ENCODE peak calls at places on chromosomes 13 and 19, in ten cellular contexts. U is OCI-LY7, B is SK-N-SH, J is hepatocyte, L is PC-9, T is HCT116, W is MM.1S, Y is GM23338, G is GM23248, C is Karpas-422. A is an unnamed sample. For H3K9me2, the result is how much of the 10 kb centered on the place peaks cover.

GRCh38 chr13:112968380-112968909 is 569 bp upstream of the MCF2L start:
- DNase-seq in U (peak), B (peak), J (peak), L (peak), T (no peak), W (no peak), Y (peak), G (no peak), C (no peak), A (peak)

GRCh38 chr19:56174550-56174949 is 1.3 kb upstream of the GALP start:
- DNase-seq in U (no peak), B (no peak), J (no peak), L (no peak), T (no peak), W (no peak), Y (no peak), G (no peak), C (no peak), A (no peak)

GRCh38 chr13:78137404-78138142 is 218.9 kb upstream of the EDNRB start:
- DNase-seq in U (peak), B (peak), J (peak), L (peak), T (peak), W (peak), Y (peak), G (peak), C (peak), A (peak)

GRCh38 chr19:6732803-6733337 is 4.5 kb downstream of the GPR108 start:
- DNase-seq in U (no peak), B (peak), J (no peak), L (no peak), T (no peak), W (no peak), Y (no peak), G (no peak), C (no peak), A (no peak)

GRCh38 chr13:49429061-49429460 is 14.8 kb downstream of the CAB39L start:
- DNase-seq in U (no peak), B (no peak), J (no peak), L (no peak), T (no peak), W (no peak), Y (no peak), G (no peak), C (no peak), A (no peak)

GRCh38 chr19:7377196-7377595 is 28.5 kb downstream of the ARHGEF18 start:
- DNase-seq in U (no peak), B (no peak), J (no peak), L (no peak), T (no peak), W (no peak), Y (no peak), G (no peak), C (no peak), A (no peak)

GRCh38 chr13:109093988-109094387 is 464.6 kb downstream of the MYO16 start:
- DNase-seq in U (no peak), B (no peak), J (no peak), L (no peak), T (no peak), W (no peak), Y (no peak), G (no peak), C (no peak), A (no peak)

GRCh38 chr19:56727731-56728130 is 56.2 kb upstream of the ZNF835 start:
- DNase-seq in U (no peak), B (no peak), J (no peak), L (no peak), T (no peak), W (no peak), Y (no peak), G (no peak), C (no peak), A (no peak)

GRCh38 chr19:40321076-40321475 is 27.1 kb downstream of the C19orf47 start:
- DNase-seq in U (no peak), B (no peak), J (no peak), L (no peak), T (no peak), W (no peak), Y (no peak), G (no peak), C (no peak), A (no peak)

GRCh38 chr19:2536461-2536860 is 60.5 kb downstream of the GADD45B start:
- DNase-seq in U (no peak), B (no peak), J (no peak), L (no peak), T (no peak), W (no peak), Y (no peak), G (no peak), C (no peak), A (no peak)

GRCh38 chr13:101149735-101150380 is 266.4 kb downstream of the NALCN start:
- DNase-seq in U (no peak), B (peak), J (peak), L (no peak), T (no peak), W (no peak), Y (peak), G (peak), C (peak), A (peak)

GRCh38 chr13:50094615-50095293 is 79.5 kb downstream of the KCNRG start:
- DNase-seq in U (no peak), B (no peak), J (no peak), L (no peak), T (no peak), W (no peak), Y (no peak), G (peak), C (no peak), A (peak)

GRCh38 chr13:76853481-76853880 is 32.7 kb downstream of the KCTD12 start:
- DNase-seq in U (no peak), B (no peak), J (no peak), L (no peak), T (no peak), W (no peak), Y (no peak), G (no peak), C (no peak), A (peak)

GRCh38 chr13:90448466-90449037 is 898.9 kb upstream of the MIR17HG start:
- DNase-seq in U (no peak), B (no peak), J (no peak), L (no peak), T (no peak), W (no peak), Y (no peak), G (peak), C (no peak), A (no peak)

GRCh38 chr19:46648070-46648960 is 12.3 kb upstream of the GNG8 start:
- DNase-seq in U (no peak), B (no peak), J (no peak), L (no peak), T (no peak), W (no peak), Y (peak), G (no peak), C (no peak), A (no peak)

GRCh38 chr13:109884462-109884861 is 98.1 kb upstream of the IRS2 start:
- DNase-seq in U (no peak), B (no peak), J (no peak), L (no peak), T (no peak), W (no peak), Y (no peak), G (no peak), C (no peak), A (no peak)

GRCh38 chr19:50896591-50897190 is 14.5 kb downstream of the KLK4 start:
- DNase-seq in U (peak), B (no peak), J (peak), L (peak), T (peak), W (no peak), Y (no peak), G (peak), C (peak), A (peak)

GRCh38 chr13:66634384-66634783 is 595.8 kb downstream of the PCDH9 start:
- DNase-seq in U (no peak), B (no peak), J (no peak), L (no peak), T (no peak), W (no peak), Y (no peak), G (no peak), C (no peak), A (no peak)

GRCh38 chr19:31675187-31675913 is 326.1 kb upstream of the TSHZ3 start:
- DNase-seq in U (no peak), B (no peak), J (no peak), L (no peak), T (no peak), W (peak), Y (no peak), G (peak), C (no peak), A (peak)

GRCh38 chr19:45752639-45753038 is 16.4 kb downstream of the SIX5 start:
- DNase-seq in U (no peak), B (no peak), J (no peak), L (no peak), T (no peak), W (no peak), Y (no peak), G (peak), C (no peak), A (no peak)

GRCh38 chr19:46866407-46867132 is 5.8 kb downstream of the ARHGAP35 start:
- DNase-seq in U (no peak), B (no peak), J (no peak), L (no peak), T (no peak), W (no peak), Y (no peak), G (peak), C (no peak), A (peak)

GRCh38 chr19:11338569-11339253 is 746 bp downstream of the RAB3D start:
- DNase-seq in U (no peak), B (peak), J (peak), L (no peak), T (no peak), W (no peak), Y (no peak), G (peak), C (no peak), A (peak)

GRCh38 chr19:548841-549830 is 5.3 kb downstream of the GZMM start:
- DNase-seq in U (no peak), B (peak), J (no peak), L (no peak), T (no peak), W (no peak), Y (no peak), G (no peak), C (no peak), A (no peak)

GRCh38 chr13:45416521-45417125 is 1.6 kb downstream of the SLC25A30 start:
- DNase-seq in U (no peak), B (no peak), J (no peak), L (no peak), T (no peak), W (no peak), Y (no peak), G (no peak), C (no peak), A (peak)

GRCh38 chr13:57409121-57409520 is 222.4 kb upstream of the PCDH17 start:
- DNase-seq in U (no peak), B (no peak), J (no peak), L (no peak), T (no peak), W (no peak), Y (peak), G (no peak), C (no peak), A (no peak)

GRCh38 chr19:50046649-50047503 is 21.1 kb downstream of the ZNF473 start:
- DNase-seq in U (peak), B (peak), J (no peak), L (no peak), T (peak), W (no peak), Y (peak), G (peak), C (peak), A (peak)

GRCh38 chr19:29771708-29772415 is 39.9 kb upstream of the CCNE1 start:
- DNase-seq in U (peak), B (peak), J (peak), L (peak), T (peak), W (peak), Y (peak), G (peak), C (peak), A (peak)

GRCh38 chr19:2618611-2619010 is 83.9 kb downstream of the GNG7 start:
- DNase-seq in U (peak), B (no peak), J (no peak), L (peak), T (peak), W (peak), Y (no peak), G (peak), C (peak), A (peak)

GRCh38 chr13:110161112-110161897 is 145.7 kb downstream of the COL4A1 start:
- DNase-seq in U (no peak), B (peak), J (no peak), L (no peak), T (no peak), W (no peak), Y (no peak), G (no peak), C (no peak), A (no peak)

GRCh38 chr19:17847538-17848366 is at the start of gene JAK3:
- DNase-seq in U (peak), B (peak), J (peak), L (no peak), T (no peak), W (peak), Y (peak), G (peak), C (peak), A (no peak)

GRCh38 chr19:45076029-45076850 is at the start of gene ZNF296:
- DNase-seq in U (peak), B (no peak), J (peak), L (peak), T (peak), W (peak), Y (peak), G (peak), C (peak), A (peak)

GRCh38 chr19:8482696-8483095 is 19.7 kb downstream of the PRAM1 start:
- DNase-seq in U (no peak), B (no peak), J (no peak), L (no peak), T (no peak), W (no peak), Y (no peak), G (no peak), C (no peak), A (no peak)

GRCh38 chr13:100389617-100390016 is 199.0 kb downstream of the GGACT start:
- DNase-seq in U (no peak), B (no peak), J (no peak), L (no peak), T (no peak), W (no peak), Y (no peak), G (no peak), C (no peak), A (no peak)

DNA sequence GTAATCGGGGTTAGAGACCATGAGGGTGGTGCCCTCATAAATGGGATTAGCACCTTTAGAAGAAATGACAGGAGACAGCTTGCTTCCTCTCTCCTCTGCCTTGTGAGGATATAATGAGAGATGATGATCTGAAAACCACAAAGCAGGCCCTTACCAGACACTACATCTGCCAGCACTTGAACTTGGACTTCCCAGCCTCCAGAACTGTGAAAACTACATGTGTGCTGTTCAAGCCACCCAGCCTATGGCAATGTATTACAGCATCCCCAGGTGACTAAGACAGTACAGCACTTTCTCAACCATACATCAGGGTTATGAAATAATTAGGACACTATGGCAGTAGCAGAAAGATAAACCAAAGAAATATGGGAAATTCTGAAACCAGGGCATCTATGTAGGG is 7.4 kb downstream of the ZNF564 start:
- DNase-seq in U (no peak), B (no peak), J (no peak), L (no peak), T (no peak), W (no peak), Y (no peak), G (peak), C (no peak), A (no peak)
- H3K27ac ChIP-seq in U (no peak), B (no peak), J (no peak), L (no peak), T (no peak), W (no peak), Y (no peak), G (peak), C (no peak), A (no peak)

DNA sequence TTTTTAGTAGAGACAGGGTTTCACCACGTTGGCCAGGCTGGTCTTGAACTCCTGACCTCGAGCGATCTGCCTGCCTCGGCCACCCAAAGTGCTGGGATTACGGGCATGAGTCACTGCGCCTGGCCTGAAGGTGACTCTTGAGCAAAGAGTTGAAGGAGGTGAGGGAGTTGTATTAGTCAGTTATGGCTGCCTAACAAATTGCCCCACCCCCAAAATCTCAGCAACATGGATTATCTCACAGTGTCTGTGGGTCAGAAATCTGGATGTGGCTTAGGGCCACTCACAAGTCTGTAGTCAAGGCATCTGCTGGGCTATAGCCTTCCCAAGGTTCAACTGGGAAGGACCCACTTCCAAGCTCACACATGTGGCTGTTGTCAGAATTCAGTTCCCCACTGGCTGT is 52.8 kb upstream of the ADGRE5 start:
- DNase-seq in U (no peak), B (no peak), J (no peak), L (no peak), T (no peak), W (no peak), Y (no peak), G (no peak), C (no peak), A (no peak)
- H3K9me2 ChIP-seq in U (under half), B (under half), J (under half), L (under half), T (under half), W (under half), Y (under half), G (under half), C (under half), A (under half)

DNA sequence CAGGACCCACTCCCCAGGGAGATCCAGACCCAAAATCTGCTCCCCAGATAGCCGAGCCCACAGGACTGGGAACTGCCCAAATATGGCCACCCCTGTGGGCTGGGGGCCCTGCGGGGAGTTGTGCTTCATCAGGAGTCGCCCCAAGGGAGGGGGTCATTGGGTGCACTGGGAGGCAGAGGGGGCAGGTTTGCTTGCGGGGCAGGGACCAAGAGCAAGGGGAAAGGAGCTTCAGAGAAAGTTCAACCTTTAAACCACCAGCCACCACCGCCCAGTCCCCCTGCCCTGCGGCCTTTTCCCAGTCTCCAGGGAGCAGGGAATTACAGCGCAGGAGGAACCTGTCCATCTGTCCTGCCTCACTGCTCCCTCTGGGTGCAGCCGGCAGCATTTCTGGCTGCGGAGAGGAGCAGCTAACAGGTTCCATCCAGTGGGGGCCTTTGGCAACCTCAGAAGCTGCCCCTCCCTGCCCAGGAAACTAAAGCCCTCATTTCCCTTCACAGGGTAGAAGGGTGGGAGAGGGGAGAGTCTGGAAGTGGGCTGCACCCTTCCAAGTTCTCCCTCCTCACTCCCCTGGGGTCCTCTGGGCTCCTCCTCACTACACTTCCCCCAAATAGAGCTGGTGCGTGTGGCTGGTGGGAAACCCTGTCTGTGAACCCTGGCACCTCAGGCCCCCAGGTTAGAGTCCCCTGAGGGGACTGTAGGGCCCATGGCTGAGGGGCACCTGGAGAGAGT is 13.8 kb upstream of the ASF1B start:
- DNase-seq in U (no peak), B (peak), J (no peak), L (no peak), T (no peak), W (no peak), Y (peak), G (no peak), C (no peak), A (no peak)
- H3K4me3 ChIP-seq in U (no peak), B (no peak), J (no peak), L (no peak), T (no peak), W (no peak), Y (no peak), G (peak), C (no peak), A (no peak)

GRCh38 chr19:5286465-5287029 is 54.1 kb downstream of the PTPRS start:
- DNase-seq in U (no peak), B (no peak), J (no peak), L (no peak), T (no peak), W (no peak), Y (no peak), G (no peak), C (peak), A (no peak)

GRCh38 chr19:5282926-5283325 is 57.7 kb downstream of the PTPRS start:
- DNase-seq in U (no peak), B (no peak), J (no peak), L (no peak), T (no peak), W (no peak), Y (no peak), G (no peak), C (no peak), A (no peak)

GRCh38 chr19:5285955-5286354 is 54.7 kb downstream of the PTPRS start:
- DNase-seq in U (no peak), B (peak), J (no peak), L (no peak), T (no peak), W (no peak), Y (no peak), G (no peak), C (no peak), A (no peak)

GRCh38 chr19:5285311-5285710 is 55.3 kb downstream of the PTPRS start:
- DNase-seq in U (no peak), B (peak), J (no peak), L (no peak), T (no peak), W (no peak), Y (no peak), G (no peak), C (peak), A (no peak)

DNA sequence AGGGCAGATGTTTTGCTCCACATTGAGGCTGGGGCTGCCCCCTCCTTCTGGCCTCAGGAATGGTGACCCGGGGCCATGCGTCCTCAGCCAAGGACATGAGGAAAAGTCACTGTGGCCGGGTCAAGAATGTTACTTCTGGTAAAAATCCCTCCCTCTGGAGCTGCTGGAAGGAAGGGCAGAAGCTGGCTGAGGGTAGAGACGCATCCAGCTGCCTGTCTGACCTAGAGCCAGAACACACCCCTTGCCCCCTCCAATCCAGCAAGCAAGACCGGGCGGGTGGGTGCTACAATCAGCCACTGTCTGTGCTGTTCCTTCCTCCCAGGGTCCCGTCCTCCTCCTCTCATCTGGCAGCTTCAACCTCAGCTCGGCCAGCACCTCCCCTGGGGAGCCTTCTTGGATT is 59.0 kb downstream of the PTPRS start:
- DNase-seq in U (no peak), B (peak), J (no peak), L (no peak), T (no peak), W (no peak), Y (no peak), G (no peak), C (peak), A (no peak)
- H3K27ac ChIP-seq in U (no peak), B (no peak), J (no peak), L (no peak), T (no peak), W (no peak), Y (no peak), G (no peak), C (no peak), A (no peak)

DNA sequence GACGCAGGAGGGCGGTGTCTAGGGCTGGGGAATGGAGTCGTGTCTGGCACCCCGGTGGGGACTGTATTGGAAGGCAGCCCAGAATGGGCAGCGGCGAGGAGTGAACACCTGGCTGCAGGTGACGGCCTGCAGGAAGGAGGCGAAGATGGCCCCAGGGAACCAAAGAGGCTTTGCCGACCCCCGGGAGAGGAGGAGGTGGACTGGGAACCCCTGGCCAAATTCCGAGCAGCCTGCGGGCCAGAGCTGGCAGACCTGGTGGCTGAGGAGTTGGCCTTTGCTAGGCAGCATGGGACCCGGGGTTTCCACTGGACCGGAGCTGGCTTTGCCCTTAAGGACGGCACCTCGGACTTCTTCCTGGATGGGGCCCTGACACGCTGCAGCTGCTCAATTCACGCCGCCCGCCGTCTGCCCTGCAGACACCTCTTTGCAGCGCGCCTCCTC is 25.9 kb downstream of the ZSWIM9 start:
- DNase-seq in U (no peak), B (peak), J (no peak), L (no peak), T (no peak), W (no peak), Y (peak), G (no peak), C (no peak), A (no peak)
- H3K9me2 ChIP-seq in U (under half), B (under half), J (under half), L (under half), T (under half), W (under half), Y (under half), G (under half), C (under half), A (under half)

GRCh38 chr13:40389081-40389641 is 277.3 kb downstream of the FOXO1 start:
- DNase-seq in U (peak), B (no peak), J (no peak), L (no peak), T (no peak), W (peak), Y (no peak), G (no peak), C (peak), A (no peak)
- H3K4me3 ChIP-seq in U (peak), B (no peak), J (no peak), L (no peak), T (no peak), W (peak), Y (no peak), G (no peak), C (peak), A (no peak)

A was measured in PC-3.